ENCODE peak calls at places on chromosome 5, in six cellular contexts. U is hepatocyte, G is gastrocnemius medialis, P is endodermal cell, I is cardiac fibroblast, H is AG04450. E is an unnamed sample.
A peak's percentile ranks its signal among the peaks of the same experiment; 100 is the strongest.

GRCh38 chr5:172920447-172920849 is 38.8 kb upstream of the RPL26L1 start:
- DNase-seq in U (peak; percentile 57), G (peak; percentile 56), P (peak; percentile 64), I (peak; percentile 99), H (peak; percentile 99), E (no peak)

GRCh38 chr5:148186248-148187003 is 16.4 kb upstream of the SPINK6 start:
- DNase-seq in U (no peak), G (no peak), P (no peak), I (peak; percentile 89), H (no peak), E (peak; percentile 66)

GRCh38 chr5:139710370-139711066 is 62.4 kb downstream of the CXXC5 start:
- DNase-seq in U (peak; percentile 91), G (no peak), P (peak; percentile 92), I (peak; percentile 50), H (no peak), E (peak; percentile 87)

GRCh38 chr5:173829826-173830225 is 58.3 kb upstream of the CPEB4 start:
- DNase-seq in U (peak; percentile 17), G (no peak), P (no peak), I (peak; percentile 41), H (no peak), E (peak; percentile 47)

GRCh38 chr5:137741718-137742117 is 5.8 kb upstream of the KLHL3 start:
- DNase-seq in U (no peak), G (no peak), P (no peak), I (no peak), H (no peak), E (no peak)

GRCh38 chr5:64040496-64040895 is 78.3 kb upstream of the HTR1A start:
- DNase-seq in U (no peak), G (no peak), P (no peak), I (no peak), H (no peak), E (no peak)

GRCh38 chr5:72402381-72402890 is 82.3 kb downstream of the PTCD2 start:
- DNase-seq in U (no peak), G (no peak), P (no peak), I (peak; percentile 57), H (peak; percentile 33), E (no peak)

GRCh38 chr5:74272831-74273545 is 367.5 kb downstream of the ENC1 start:
- DNase-seq in U (no peak), G (no peak), P (no peak), I (no peak), H (no peak), E (no peak)

GRCh38 chr5:28473531-28474107 is 1435.2 kb upstream of the CDH9 start:
- DNase-seq in U (peak; percentile 20), G (no peak), P (no peak), I (peak; percentile 10), H (no peak), E (peak; percentile 78)

GRCh38 chr5:181187500-181188213 is 17.3 kb downstream of the TRIM7 start:
- DNase-seq in U (peak; percentile 89), G (no peak), P (peak; percentile 95), I (peak; percentile 88), H (peak; percentile 55), E (peak; percentile 84)

GRCh38 chr5:170330568-170331054 is 33.0 kb upstream of the LCP2 start:
- DNase-seq in U (no peak), G (no peak), P (no peak), I (no peak), H (no peak), E (no peak)

GRCh38 chr5:178306430-178307225 is 74.0 kb upstream of the PHYKPL start:
- DNase-seq in U (no peak), G (no peak), P (peak; percentile 52), I (no peak), H (no peak), E (no peak)

GRCh38 chr5:66757834-66758396 is 161.7 kb downstream of the MAST4 start:
- DNase-seq in U (no peak), G (no peak), P (no peak), I (no peak), H (no peak), E (no peak)

GRCh38 chr5:115484368-115484767 is 60.2 kb downstream of the FEM1C start:
- DNase-seq in U (no peak), G (no peak), P (no peak), I (no peak), H (no peak), E (no peak)

GRCh38 chr5:126982926-126983873 is 47.2 kb downstream of the MARCHF3 start:
- DNase-seq in U (no peak), G (no peak), P (no peak), I (no peak), H (no peak), E (no peak)

GRCh38 chr5:87191645-87192044 is 76.0 kb upstream of the RASA1 start:
- DNase-seq in U (no peak), G (no peak), P (no peak), I (no peak), H (no peak), E (no peak)

GRCh38 chr5:76547242-76547890 is 75.8 kb downstream of the F2RL2 start:
- DNase-seq in U (peak; percentile 5), G (no peak), P (no peak), I (no peak), H (no peak), E (no peak)

GRCh38 chr5:32585446-32586250 is at the start of gene SUB1:
- DNase-seq in U (peak; percentile 97), G (peak; percentile 80), P (peak; percentile 97), I (peak; percentile 92), H (peak; percentile 70), E (peak; percentile 94)

GRCh38 chr5:32586251-32586642 is 890 bp downstream of the SUB1 start:
- DNase-seq in U (no peak), G (no peak), P (no peak), I (no peak), H (no peak), E (no peak)

GRCh38 chr5:32583582-32584232 is 1.6 kb upstream of the SUB1 start:
- DNase-seq in U (no peak), G (no peak), P (no peak), I (no peak), H (no peak), E (no peak)

GRCh38 chr5:32584651-32585050 is 706 bp upstream of the SUB1 start:
- DNase-seq in U (no peak), G (no peak), P (no peak), I (no peak), H (no peak), E (no peak)

DNA sequence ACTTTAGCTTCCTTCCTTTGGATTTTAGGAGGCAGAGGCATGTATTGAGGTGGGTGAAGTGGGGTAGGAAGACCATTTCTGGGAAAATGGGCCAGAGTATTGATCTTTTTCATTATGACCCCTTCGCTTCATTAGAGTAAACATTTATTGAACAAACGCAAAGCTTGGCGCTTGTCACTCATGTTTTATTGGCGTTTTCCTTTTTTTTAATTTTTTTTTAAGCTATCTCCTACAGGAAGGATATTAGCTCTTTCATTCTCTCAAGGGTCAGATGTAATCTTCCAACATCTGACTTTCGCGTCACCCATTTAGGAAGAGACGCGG is 273 bp upstream of the SUB1 start:
- DNase-seq in U (no peak), G (no peak), P (no peak), I (no peak), H (no peak), E (no peak)
- H3K4me3 ChIP-seq in U (peak overlapping the region; percentile 1), G (peak overlapping the region; percentile 81), P (peak overlapping the region; percentile 97), I (peak overlapping the region; percentile 93), H (no peak overlapping the region), E (no peak overlapping the region)

DNA sequence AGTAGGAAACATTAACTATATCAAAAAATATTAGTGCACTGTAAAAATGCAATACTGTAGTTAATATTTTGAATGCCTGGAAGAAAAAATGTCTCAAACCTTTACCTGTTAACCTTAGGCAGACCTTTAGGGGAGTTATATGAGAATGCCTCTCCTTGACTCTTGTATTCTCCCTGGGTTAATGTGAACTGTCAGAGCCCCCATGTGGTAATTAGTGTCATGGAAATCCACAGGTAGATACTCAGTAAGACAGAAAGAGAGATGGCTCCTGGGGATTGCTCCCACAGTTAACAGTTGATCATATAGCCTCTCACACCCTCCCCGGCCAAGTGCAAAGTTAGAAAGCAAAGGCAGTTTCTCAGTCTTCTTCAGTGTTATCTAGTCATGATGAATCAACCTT is 742.8 kb downstream of the NR2F1-AS1 start:
- DNase-seq in U (peak; percentile 14), G (no peak), P (peak; percentile 56), I (peak; percentile 21), H (no peak), E (peak; percentile 44)
- TF ChIP-seq CTCF in U (peak; percentile 34), G (no peak), P (peak; percentile 75), I (no peak), H (no peak), E (peak; percentile 34)

GRCh38 chr5:179534431-179534830 is 15.9 kb upstream of the RUFY1 start:
- DNase-seq in U (no peak), G (no peak), P (no peak), I (no peak), H (no peak), E (no peak)
- H3K4me3 ChIP-seq in U (no peak overlapping the region), G (no peak overlapping the region), P (no peak overlapping the region), I (no peak overlapping the region), H (no peak overlapping the region), E (no peak overlapping the region)

GRCh38 chr5:141637693-141638419 is 1.1 kb downstream of the RELL2 start:
- DNase-seq in U (peak; percentile 82), G (no peak), P (peak; percentile 96), I (peak; percentile 56), H (no peak), E (peak; percentile 62)
- TF ChIP-seq CTCF in U (peak; percentile 34), G (peak; percentile 29), P (peak; percentile 63), I (peak; percentile 41), H (peak; percentile 36), E (peak; percentile 42)

GRCh38 chr5:132000677-132001453 is 10.6 kb downstream of the ACSL6 start:
- DNase-seq in U (no peak), G (peak; percentile 58), P (no peak), I (no peak), H (no peak), E (no peak)
- H3K4me3 ChIP-seq in U (no peak overlapping the region), G (no peak overlapping the region), P (no peak overlapping the region), I (no peak overlapping the region), H (no peak overlapping the region), E (no peak overlapping the region)

GRCh38 chr5:159525117-159525516 is 194.8 kb upstream of the IL12B start:
- DNase-seq in U (no peak), G (no peak), P (no peak), I (no peak), H (no peak), E (peak; percentile 43)
- TF ChIP-seq CTCF in U (no peak), G (no peak), P (peak; percentile 46), I (no peak), H (peak; percentile 18), E (peak; percentile 40)